ENCODE peak calls at places on chromosomes 13 and 19, in four cellular contexts. One of them, this sample, is unnamed.

GRCh38 chr13:43116242-43116641 is 92.9 kb downstream of the DNAJC15 start:
- DNase-seq in NCI-H2081: no peak
- DNase-seq in PC-9: no peak
- DNase-seq in retinal pigment epithelial cell: no peak
- DNase-seq in this sample: no peak

GRCh38 chr13:26377038-26377437 is 123.1 kb downstream of the CDK8 start:
- DNase-seq in NCI-H2081: no peak
- DNase-seq in PC-9: no peak
- DNase-seq in retinal pigment epithelial cell: no peak
- DNase-seq in this sample: no peak

GRCh38 chr19:6717441-6717971 is 2.9 kb downstream of the C3 start:
- DNase-seq in NCI-H2081: no peak
- DNase-seq in PC-9: no peak
- DNase-seq in retinal pigment epithelial cell: no peak
- DNase-seq in this sample: no peak

GRCh38 chr13:46948338-46948737 is 51.5 kb upstream of the HTR2A start:
- DNase-seq in NCI-H2081: no peak
- DNase-seq in PC-9: peak; percentile 54
- DNase-seq in retinal pigment epithelial cell: no peak
- DNase-seq in this sample: peak; percentile 23

GRCh38 chr13:103036268-103036667 is 29.9 kb downstream of the SLC10A2 start:
- DNase-seq in NCI-H2081: no peak
- DNase-seq in PC-9: no peak
- DNase-seq in retinal pigment epithelial cell: no peak
- DNase-seq in this sample: no peak

GRCh38 chr13:113153810-113154748 is 4.4 kb upstream of the PROZ start:
- DNase-seq in NCI-H2081: peak; percentile 50
- DNase-seq in PC-9: peak; percentile 55
- DNase-seq in retinal pigment epithelial cell: no peak
- DNase-seq in this sample: no peak

GRCh38 chr19:9474975-9475374 is 23.4 kb downstream of the ZNF560 start:
- DNase-seq in NCI-H2081: no peak
- DNase-seq in PC-9: no peak
- DNase-seq in retinal pigment epithelial cell: no peak
- DNase-seq in this sample: no peak

GRCh38 chr19:53881482-53882390 is at the start of gene PRKCG:
- DNase-seq in NCI-H2081: no peak
- DNase-seq in PC-9: peak; percentile 72
- DNase-seq in retinal pigment epithelial cell: no peak
- DNase-seq in this sample: no peak

GRCh38 chr13:23626730-23627129 is 56.5 kb downstream of the TNFRSF19 start:
- DNase-seq in NCI-H2081: no peak
- DNase-seq in PC-9: no peak
- DNase-seq in retinal pigment epithelial cell: no peak
- DNase-seq in this sample: no peak

GRCh38 chr19:12669272-12670158 is 2.9 kb downstream of the WDR83 start:
- DNase-seq in NCI-H2081: peak; percentile 65
- DNase-seq in PC-9: peak; percentile 71
- DNase-seq in retinal pigment epithelial cell: peak; percentile 48
- DNase-seq in this sample: no peak

GRCh38 chr19:47447470-47448359 is 24.0 kb downstream of the SLC8A2 start:
- DNase-seq in NCI-H2081: peak; percentile 26
- DNase-seq in PC-9: no peak
- DNase-seq in retinal pigment epithelial cell: no peak
- DNase-seq in this sample: no peak

GRCh38 chr13:49652691-49653305 is 24.5 kb downstream of the ARL11 start:
- DNase-seq in NCI-H2081: peak; percentile 32
- DNase-seq in PC-9: peak; percentile 57
- DNase-seq in retinal pigment epithelial cell: no peak
- DNase-seq in this sample: no peak

GRCh38 chr13:112664501-112665203 is 25.2 kb upstream of the ATP11A start:
- DNase-seq in NCI-H2081: no peak
- DNase-seq in PC-9: no peak
- DNase-seq in retinal pigment epithelial cell: no peak
- DNase-seq in this sample: peak; percentile 35

GRCh38 chr19:55305491-55305890 is 19.6 kb downstream of the TMEM150B start:
- DNase-seq in NCI-H2081: no peak
- DNase-seq in PC-9: no peak
- DNase-seq in retinal pigment epithelial cell: no peak
- DNase-seq in this sample: no peak

GRCh38 chr13:48344264-48344663 is 40.7 kb downstream of the RB1 start:
- DNase-seq in NCI-H2081: no peak
- DNase-seq in PC-9: no peak
- DNase-seq in retinal pigment epithelial cell: no peak
- DNase-seq in this sample: no peak

GRCh38 chr13:104314926-104315535 is 1248.8 kb upstream of the SLC10A2 start:
- DNase-seq in NCI-H2081: no peak
- DNase-seq in PC-9: no peak
- DNase-seq in retinal pigment epithelial cell: no peak
- DNase-seq in this sample: no peak

GRCh38 chr19:54158812-54159351 is 639 bp downstream of the LENG1 start:
- DNase-seq in NCI-H2081: no peak
- DNase-seq in PC-9: peak; percentile 32
- DNase-seq in retinal pigment epithelial cell: no peak
- DNase-seq in this sample: no peak

GRCh38 chr13:110653851-110654250 is 38.5 kb downstream of the NAXD start:
- DNase-seq in NCI-H2081: no peak
- DNase-seq in PC-9: no peak
- DNase-seq in retinal pigment epithelial cell: no peak
- DNase-seq in this sample: no peak

GRCh38 chr19:3188627-3189596 is 3.2 kb downstream of the NCLN start:
- DNase-seq in NCI-H2081: no peak
- DNase-seq in PC-9: no peak
- DNase-seq in retinal pigment epithelial cell: no peak
- DNase-seq in this sample: no peak

GRCh38 chr19:42480335-42481095 is 37.8 kb upstream of the CXCL17 start:
- DNase-seq in NCI-H2081: no peak
- DNase-seq in PC-9: peak; percentile 93
- DNase-seq in retinal pigment epithelial cell: no peak
- DNase-seq in this sample: no peak

GRCh38 chr13:55615080-55615479 is 1525.6 kb upstream of the PRR20A start:
- DNase-seq in NCI-H2081: no peak
- DNase-seq in PC-9: no peak
- DNase-seq in retinal pigment epithelial cell: no peak
- DNase-seq in this sample: no peak

GRCh38 chr13:79966039-79966438 is 374.9 kb downstream of the SPRY2 start:
- DNase-seq in NCI-H2081: no peak
- DNase-seq in PC-9: peak; percentile 35
- DNase-seq in retinal pigment epithelial cell: no peak
- DNase-seq in this sample: no peak

GRCh38 chr13:53012707-53013106 is 15.9 kb upstream of the OLFM4 start:
- DNase-seq in NCI-H2081: no peak
- DNase-seq in PC-9: no peak
- DNase-seq in retinal pigment epithelial cell: no peak
- DNase-seq in this sample: no peak

GRCh38 chr19:39401549-39402416 is 4.9 kb upstream of the ZFP36 start:
- DNase-seq in NCI-H2081: no peak
- DNase-seq in PC-9: peak; percentile 5
- DNase-seq in retinal pigment epithelial cell: no peak
- DNase-seq in this sample: no peak

GRCh38 chr19:49855277-49855675 is 4.3 kb downstream of the PTOV1 start:
- DNase-seq in NCI-H2081: no peak
- DNase-seq in PC-9: no peak
- DNase-seq in retinal pigment epithelial cell: no peak
- DNase-seq in this sample: no peak

GRCh38 chr19:13986348-13986904 is 19.7 kb downstream of the RFX1 start:
- DNase-seq in NCI-H2081: peak; percentile 63
- DNase-seq in PC-9: no peak
- DNase-seq in retinal pigment epithelial cell: no peak
- DNase-seq in this sample: no peak

GRCh38 chr19:49533551-49534488 is 6.0 kb downstream of the RCN3 start:
- DNase-seq in NCI-H2081: peak; percentile 60
- DNase-seq in PC-9: peak; percentile 61
- DNase-seq in retinal pigment epithelial cell: no peak
- DNase-seq in this sample: no peak

GRCh38 chr19:6272411-6272791 is 7.4 kb downstream of the MLLT1 start:
- DNase-seq in NCI-H2081: no peak
- DNase-seq in PC-9: no peak
- DNase-seq in retinal pigment epithelial cell: no peak
- DNase-seq in this sample: no peak